ENCODE peak calls at places on chromosomes 16 and 17, in ten cellular contexts. R is EL; G is stimulated activated CD4-positive, alpha-beta T cell treated with anti-CD3 and anti-CD28 coated beads, Interleukin-1b, Interleukin-23, amount 100 ng/mL, for 1 hour; N is testis; M is T-helper 2 cell; X is HTR-8/SVneo; O is epithelial cell of proximal tubule; D is EH; H is left ventricle myocardium inferior; K is GOT3. U is an unnamed sample.

GRCh38 chr17:71849783-71850768 is 270.7 kb upstream of the SOX9 start:
- DNase-seq in R (no peak), G (no peak), N (no peak), M (no peak), X (no peak), O (peak; percentile 37), D (no peak), H (no peak), K (no peak), U (no peak)

GRCh38 chr16:85375282-85375681 is 237.8 kb upstream of the GSE1 start:
- DNase-seq in R (no peak), G (no peak), N (no peak), M (no peak), X (no peak), O (no peak), D (no peak), H (no peak), K (no peak), U (no peak)

GRCh38 chr17:43578699-43579569 is 32.8 kb upstream of the ETV4 start:
- DNase-seq in R (peak; percentile 92), G (no peak), N (no peak), M (peak; percentile 6), X (peak; percentile 57), O (no peak), D (peak; percentile 85), H (no peak), K (no peak), U (no peak)

GRCh38 chr17:58219789-58220183 is 731 bp upstream of the MKS1 start:
- DNase-seq in R (no peak), G (no peak), N (peak; percentile 21), M (no peak), X (no peak), O (no peak), D (peak; percentile 19), H (no peak), K (no peak), U (no peak)

GRCh38 chr17:57296231-57296630 is 39.9 kb downstream of the MSI2 start:
- DNase-seq in R (peak; percentile 8), G (no peak), N (no peak), M (no peak), X (no peak), O (no peak), D (peak; percentile 41), H (no peak), K (no peak), U (no peak)

GRCh38 chr17:70073799-70074198 is 1.2 kb upstream of the KCNJ16 start:
- DNase-seq in R (no peak), G (no peak), N (no peak), M (no peak), X (no peak), O (no peak), D (no peak), H (no peak), K (no peak), U (no peak)

GRCh38 chr17:81422776-81423697 is 27.8 kb downstream of the BAHCC1 start:
- DNase-seq in R (peak; percentile 97), G (no peak), N (peak; percentile 54), M (no peak), X (peak; percentile 91), O (peak; percentile 54), D (peak; percentile 97), H (peak; percentile 70), K (peak; percentile 69), U (peak; percentile 99)

GRCh38 chr16:11016524-11016988 is 72.2 kb downstream of the CLEC16A start:
- DNase-seq in R (no peak), G (no peak), N (no peak), M (no peak), X (no peak), O (no peak), D (no peak), H (no peak), K (no peak), U (no peak)

GRCh38 chr17:72226322-72226721 is 105.5 kb downstream of the SOX9 start:
- DNase-seq in R (no peak), G (no peak), N (no peak), M (no peak), X (no peak), O (no peak), D (no peak), H (no peak), K (no peak), U (no peak)

GRCh38 chr16:88772871-88773811 is 11.9 kb downstream of the PIEZO1 start:
- DNase-seq in R (peak; percentile 96), G (no peak), N (peak; percentile 78), M (no peak), X (no peak), O (no peak), D (peak; percentile 97), H (peak; percentile 58), K (no peak), U (peak; percentile 97)

GRCh38 chr16:69482410-69482951 is 58.1 kb downstream of the CYB5B start:
- DNase-seq in R (peak; percentile 58), G (no peak), N (peak; percentile 48), M (no peak), X (no peak), O (no peak), D (peak; percentile 67), H (peak; percentile 72), K (peak; percentile 45), U (peak; percentile 91)

GRCh38 chr17:77607606-77608005 is 350.9 kb upstream of the TNRC6C start:
- DNase-seq in R (no peak), G (no peak), N (no peak), M (no peak), X (no peak), O (no peak), D (no peak), H (no peak), K (no peak), U (no peak)

GRCh38 chr17:50049636-50050035 is 6.3 kb upstream of the ITGA3 start:
- DNase-seq in R (peak; percentile 47), G (no peak), N (no peak), M (no peak), X (no peak), O (no peak), D (peak; percentile 50), H (no peak), K (no peak), U (peak; percentile 62)